ENCODE peak calls at places on chromosome 18, in ten cellular contexts. U, C, Z, M, F, P, X, I, S and A are unnamed samples.

GRCh38 chr18:61891271-61891670 is 1.5 kb downstream of the RNF152 start:
- DNase-seq in P (no peak), X (no peak), F (no peak), S (no peak), I (no peak), M (no peak), Z (no peak), U (no peak), C (no peak), A (no peak)

GRCh38 chr18:72376256-72376655 is 167.9 kb downstream of the CBLN2 start:
- DNase-seq in U (no peak), Z (no peak), F (no peak), I (no peak), X (no peak), P (no peak), S (no peak), C (no peak), M (no peak), A (no peak)

GRCh38 chr18:78728301-78729098 is 251.1 kb upstream of the SALL3 start:
- DNase-seq in X (no peak), S (no peak), F (no peak), M (no peak), Z (no peak), I (no peak), U (no peak), P (no peak), C (no peak), A (peak)

GRCh38 chr18:12417687-12418086 is 10.0 kb downstream of the PRELID3A start:
- DNase-seq in I (no peak), X (no peak), U (no peak), S (no peak), Z (no peak), P (peak), C (no peak), M (no peak), F (no peak), A (no peak)

GRCh38 chr18:6719098-6719913 is 10.2 kb upstream of the ARHGAP28 start:
- DNase-seq in F (no peak), M (no peak), X (no peak), Z (no peak), I (no peak), C (no peak), U (no peak), P (no peak), S (no peak), A (no peak)

GRCh38 chr18:59460060-59460395 is 101.0 kb upstream of the LMAN1 start:
- DNase-seq in P (no peak), C (no peak), M (no peak), S (no peak), Z (no peak), I (no peak), F (no peak), X (no peak), U (peak), A (no peak)

GRCh38 chr18:22342625-22343024 is 75.1 kb downstream of the CTAGE1 start:
- DNase-seq in U (peak), Z (peak), P (no peak), F (no peak), I (no peak), S (no peak), X (peak), C (peak), M (no peak), A (no peak)

GRCh38 chr18:25764777-25765176 is 325.6 kb downstream of the SS18 start:
- DNase-seq in I (no peak), P (no peak), X (no peak), Z (no peak), C (no peak), F (no peak), M (no peak), S (no peak), U (no peak), A (no peak)

GRCh38 chr18:23136326-23137092 is 1.2 kb downstream of the CABLES1 start:
- DNase-seq in F (peak), C (no peak), I (no peak), M (peak), S (no peak), Z (peak), P (no peak), U (peak), X (peak), A (peak)